ENCODE peak calls at places on chromosomes 2 and 18, in six cellular contexts. W is SK-N-SH, H is K562, S is GM12878, Z is HepG2, Q is H1. L is an unnamed sample.
A peak's percentile ranks its signal among the peaks of the same experiment; 100 is the strongest.

GRCh38 chr2:194323740-194324139 is 1333.3 kb upstream of the SLC39A10 start:
- DNase-seq in W (no peak), H (no peak), S (no peak), Z (no peak), Q (no peak), L (no peak)

GRCh38 chr18:49645836-49646235 is 84.0 kb downstream of the LIPG start:
- DNase-seq in W (no peak), H (no peak), S (no peak), Z (no peak), Q (no peak), L (no peak)

GRCh38 chr2:127086800-127087737 is 19.9 kb downstream of the BIN1 start:
- DNase-seq in W (peak; percentile 89), H (peak; percentile 72), S (peak; percentile 81), Z (no peak), Q (peak; percentile 69), L (peak; percentile 70)

GRCh38 chr2:106990307-106990706 is 104.3 kb upstream of the ST6GAL2 start:
- DNase-seq in W (no peak), H (no peak), S (no peak), Z (no peak), Q (no peak), L (no peak)

GRCh38 chr2:40361478-40361877 is 90.4 kb downstream of the SLC8A1 start:
- DNase-seq in W (no peak), H (no peak), S (no peak), Z (no peak), Q (no peak), L (no peak)

GRCh38 chr18:666177-666576 is 8.7 kb downstream of the TYMS start:
- DNase-seq in W (no peak), H (no peak), S (no peak), Z (no peak), Q (peak; percentile 67), L (no peak)

GRCh38 chr2:190910341-190911136 is 29.9 kb downstream of the GLS start:
- DNase-seq in W (no peak), H (no peak), S (no peak), Z (no peak), Q (no peak), L (no peak)

GRCh38 chr18:25921677-25922421 is 168.6 kb downstream of the SS18 start:
- DNase-seq in W (peak; percentile 20), H (peak; percentile 74), S (peak; percentile 20), Z (peak; percentile 31), Q (peak; percentile 72), L (peak; percentile 79)

GRCh38 chr2:25491966-25492532 is 150.3 kb upstream of the DNMT3A start:
- DNase-seq in W (peak; percentile 28), H (no peak), S (no peak), Z (peak; percentile 48), Q (no peak), L (no peak)

GRCh38 chr2:186962085-186962747 is 113.2 kb upstream of the ZSWIM2 start:
- DNase-seq in W (no peak), H (no peak), S (no peak), Z (no peak), Q (no peak), L (no peak)

GRCh38 chr18:14089781-14090180 is 42.5 kb downstream of the ZNF519 start:
- DNase-seq in W (no peak), H (no peak), S (no peak), Z (no peak), Q (no peak), L (no peak)

GRCh38 chr2:238461491-238461890 is 34.8 kb downstream of the ASB1 start:
- DNase-seq in W (no peak), H (no peak), S (no peak), Z (no peak), Q (no peak), L (no peak)

GRCh38 chr2:215410932-215411285 is 25.0 kb downstream of the FN1 start:
- DNase-seq in W (no peak), H (no peak), S (no peak), Z (peak; percentile 57), Q (no peak), L (peak; percentile 28)

GRCh38 chr2:98823196-98824166 is 92.5 kb upstream of the MGAT4A start:
- DNase-seq in W (peak; percentile 8), H (no peak), S (no peak), Z (no peak), Q (no peak), L (no peak)

GRCh38 chr2:100592226-100592625 is 29.4 kb downstream of the PDCL3 start:
- DNase-seq in W (no peak), H (no peak), S (no peak), Z (no peak), Q (no peak), L (peak; percentile 25)

GRCh38 chr2:23009545-23010149 is 375.3 kb upstream of the KLHL29 start:
- DNase-seq in W (no peak), H (no peak), S (no peak), Z (no peak), Q (no peak), L (no peak)
- TF ChIP-seq GABPA in W (no peak), H (no peak), S (no peak), Z (no peak), Q (no peak), L (no peak)

DNA sequence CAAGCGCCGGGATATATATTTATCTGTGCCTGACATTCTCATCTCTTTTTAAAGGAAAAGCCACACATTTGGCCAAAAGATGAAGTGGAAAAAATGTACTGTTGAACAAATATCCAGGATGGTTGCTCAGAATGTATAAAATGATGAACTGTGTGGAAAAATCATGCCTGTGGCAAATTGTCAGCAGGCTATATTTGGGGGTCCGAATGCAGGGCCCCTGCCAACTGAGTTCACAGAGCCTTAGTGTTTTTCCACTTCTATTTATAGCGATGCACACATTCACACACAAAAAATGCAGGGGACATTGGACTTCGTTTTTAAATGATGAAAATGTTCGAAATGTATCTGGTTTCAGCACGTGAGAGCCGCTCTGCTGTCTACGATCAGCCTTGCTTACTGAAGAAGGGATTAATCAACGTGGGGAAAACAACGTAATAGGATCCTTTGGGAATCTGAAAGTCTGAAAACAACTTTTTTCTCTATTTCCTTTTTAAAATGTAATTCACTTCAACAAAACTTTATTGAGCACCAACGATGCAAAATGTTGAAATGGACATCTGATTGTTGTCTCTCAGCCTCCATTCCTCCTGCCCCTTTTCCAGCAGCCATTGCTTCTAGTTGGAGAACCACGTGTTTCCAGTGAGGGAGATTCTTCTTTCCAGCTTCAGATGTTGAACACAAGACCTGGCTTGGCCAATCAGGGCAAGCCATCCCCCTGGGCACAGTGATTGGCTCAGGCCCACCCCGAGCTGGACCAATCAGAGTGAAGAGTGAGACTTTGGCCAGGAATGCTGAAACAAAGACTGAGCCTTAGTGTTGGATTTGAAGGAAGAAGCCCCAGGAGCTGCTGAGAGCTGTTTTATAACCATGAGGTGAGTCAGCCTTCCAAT is 59.2 kb downstream of the E2F6 start:
- DNase-seq in W (peak; percentile 46), H (peak; percentile 73), S (no peak), Z (no peak), Q (no peak), L (no peak)
- TF ChIP-seq GABPA in W (no peak), H (no peak), S (no peak), Z (no peak), Q (no peak), L (no peak)

DNA sequence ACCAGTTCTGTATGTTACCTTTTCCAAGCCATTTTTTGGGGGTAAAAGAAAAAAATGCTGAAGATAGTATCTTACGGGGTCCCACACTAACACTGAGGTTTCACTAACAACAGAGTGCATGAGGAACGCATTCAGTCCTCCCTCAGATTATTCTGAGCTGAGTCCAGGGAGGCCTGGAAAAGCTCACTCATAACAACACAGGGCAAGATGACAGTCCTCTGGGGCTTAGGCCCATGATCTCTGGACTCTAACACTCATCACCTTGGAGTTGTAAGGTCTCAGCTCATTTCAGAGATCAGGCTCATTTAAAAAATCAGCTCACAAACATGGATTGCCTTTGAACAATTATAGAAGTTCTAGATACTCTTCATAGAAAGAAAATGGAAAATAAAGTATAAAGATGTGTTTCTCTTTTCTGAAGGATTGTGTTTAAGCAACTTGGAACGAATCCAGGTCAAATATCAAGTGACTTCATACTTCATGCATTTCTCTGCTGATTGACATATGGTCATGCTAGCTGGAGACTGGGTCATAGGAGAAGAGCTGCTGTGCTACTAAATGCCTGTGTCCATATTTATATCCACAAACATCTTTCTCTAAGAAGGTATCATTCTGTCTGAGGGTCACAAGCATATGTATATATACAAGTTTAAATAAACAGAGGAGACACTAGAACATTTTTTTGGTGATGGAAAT is 265.8 kb downstream of the ALK start:
- DNase-seq in W (no peak), H (no peak), S (no peak), Z (no peak), Q (no peak), L (no peak)
- TF ChIP-seq GABPA in W (no peak), H (no peak), S (no peak), Z (no peak), Q (no peak), L (no peak)

DNA sequence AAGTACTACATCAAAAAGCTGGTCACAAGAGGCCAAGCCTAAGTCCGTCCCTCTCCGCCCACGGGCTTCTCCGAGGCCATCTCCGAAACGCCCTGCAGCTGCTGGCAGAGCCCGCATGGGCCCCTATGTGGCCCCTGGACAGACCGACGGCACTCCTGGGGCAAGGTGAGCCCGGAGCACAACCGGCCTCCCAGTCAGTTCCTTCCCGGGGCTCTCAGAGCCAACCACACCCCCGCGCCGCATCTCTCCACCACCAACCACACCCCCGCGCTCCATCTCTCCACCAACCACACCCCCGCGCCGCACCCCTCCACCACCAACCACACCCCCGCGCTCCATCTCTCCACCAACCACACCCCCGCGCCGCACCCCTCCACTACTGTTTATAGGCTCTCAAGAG is 93.5 kb downstream of the ZNF516 start:
- DNase-seq in W (peak; percentile 54), H (peak; percentile 13), S (no peak), Z (no peak), Q (no peak), L (peak; percentile 74)
- TF ChIP-seq GABPA in W (no peak), H (no peak), S (no peak), Z (no peak), Q (no peak), L (no peak)

DNA sequence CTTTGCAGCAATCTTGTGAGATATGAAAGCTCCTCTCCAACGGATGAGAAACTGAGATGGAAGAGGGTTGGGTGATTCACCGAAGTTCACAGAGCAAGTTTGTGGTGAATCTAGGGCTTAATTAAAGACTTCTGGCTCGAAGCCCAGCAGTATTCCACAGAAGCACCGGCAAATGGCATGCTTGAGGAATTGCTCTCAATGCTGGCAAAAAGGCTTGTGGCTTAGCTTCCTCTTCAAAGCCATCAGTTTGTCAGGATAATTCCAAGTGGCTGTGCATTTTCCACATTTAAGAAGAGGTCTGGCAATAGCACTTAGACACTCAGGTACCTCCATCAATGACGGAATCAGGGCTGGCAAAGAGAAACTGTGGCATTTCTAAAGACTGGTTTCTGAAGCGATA is 98.7 kb upstream of the SLC66A3 start:
- DNase-seq in W (peak; percentile 42), H (no peak), S (no peak), Z (no peak), Q (no peak), L (no peak)
- TF ChIP-seq GABPA in W (no peak), H (no peak), S (no peak), Z (no peak), Q (no peak), L (no peak)

GRCh38 chr2:120910956-120911951 is 175.6 kb downstream of the GLI2 start:
- DNase-seq in W (no peak), H (no peak), S (no peak), Z (no peak), Q (no peak), L (no peak)
- TF ChIP-seq GABPA in W (no peak), H (no peak), S (no peak), Z (no peak), Q (no peak), L (no peak)